ENCODE peak calls at places on chromosomes 12 and 14, in five cellular contexts. B, R, V, K and N are unnamed samples.

GRCh38 chr14:34548472-34548981 is 9.0 kb upstream of the EAPP start:
- DNase-seq in B (no peak), R (no peak), V (no peak), K (no peak), N (no peak)

GRCh38 chr12:51430196-51430895 is 5.7 kb downstream of the SLC4A8 start:
- DNase-seq in B (no peak), R (no peak), V (no peak), K (no peak), N (no peak)

GRCh38 chr14:60944206-60944605 is 36.7 kb downstream of the TRMT5 start:
- DNase-seq in B (no peak), R (no peak), V (peak), K (no peak), N (no peak)

GRCh38 chr14:106879241-106879640 is 1352.9 kb downstream of the TMEM121 start:
- DNase-seq in B (no peak), R (peak), V (no peak), K (no peak), N (no peak)

GRCh38 chr12:120760349-120761245 is 35.0 kb downstream of the ACADS start:
- DNase-seq in B (no peak), R (no peak), V (no peak), K (no peak), N (no peak)

GRCh38 chr12:53624453-53624852 is 1.7 kb downstream of the ATF7 start:
- DNase-seq in B (no peak), R (no peak), V (no peak), K (peak), N (no peak)

GRCh38 chr12:130788515-130788914 is 50.5 kb downstream of the STX2 start:
- DNase-seq in B (no peak), R (no peak), V (peak), K (no peak), N (peak)

GRCh38 chr12:110600254-110600653 is 13.7 kb upstream of the TCTN1 start:
- DNase-seq in B (no peak), R (no peak), V (no peak), K (peak), N (no peak)

GRCh38 chr12:6186114-6186827 is 13.9 kb upstream of the CD9 start:
- DNase-seq in B (no peak), R (no peak), V (no peak), K (no peak), N (no peak)

GRCh38 chr12:118402251-118402650 is 25.9 kb downstream of the SUDS3 start:
- DNase-seq in B (peak), R (no peak), V (no peak), K (peak), N (no peak)

GRCh38 chr12:19130224-19131019 is 889 bp downstream of the PLEKHA5 start:
- DNase-seq in B (peak), R (no peak), V (peak), K (no peak), N (peak)

GRCh38 chr12:107310621-107311020 is 217.3 kb upstream of the CRY1 start:
- DNase-seq in B (no peak), R (no peak), V (no peak), K (no peak), N (no peak)

GRCh38 chr12:45191239-45191638 is 24.7 kb upstream of the ANO6 start:
- DNase-seq in B (no peak), R (no peak), V (no peak), K (peak), N (no peak)

GRCh38 chr12:54417712-54418440 is 1.2 kb downstream of the ITGA5 start:
- DNase-seq in B (no peak), R (no peak), V (peak), K (no peak), N (peak)

GRCh38 chr12:71128191-71128590 is 29.6 kb downstream of the TSPAN8 start:
- DNase-seq in B (no peak), R (no peak), V (peak), K (no peak), N (no peak)

GRCh38 chr12:124388679-124389536 is 94.0 kb downstream of the RFLNA start:
- DNase-seq in B (peak), R (peak), V (peak), K (peak), N (peak)

GRCh38 chr12:571795-572531 is 91.3 kb downstream of the NINJ2 start:
- DNase-seq in B (peak), R (no peak), V (no peak), K (no peak), N (peak)

GRCh38 chr12:57089259-57090245 is 638 bp downstream of the NAB2 start:
- DNase-seq in B (no peak), R (no peak), V (peak), K (peak), N (peak)

GRCh38 chr12:56521590-56522371 is at the start of gene RBMS2:
- DNase-seq in B (peak), R (peak), V (peak), K (peak), N (peak)

GRCh38 chr14:88005978-88006851 is 1.3 kb downstream of the GPR65 start:
- DNase-seq in B (no peak), R (peak), V (no peak), K (no peak), N (no peak)

GRCh38 chr12:91633206-91633605 is 450.6 kb upstream of the DCN start:
- DNase-seq in B (no peak), R (no peak), V (no peak), K (no peak), N (no peak)

GRCh38 chr12:104694711-104695110 is 238.0 kb downstream of the CHST11 start:
- DNase-seq in B (no peak), R (no peak), V (no peak), K (no peak), N (peak)

GRCh38 chr12:122355702-122356101 is 66.8 kb downstream of the CLIP1 start:
- DNase-seq in B (no peak), R (no peak), V (no peak), K (no peak), N (peak)

GRCh38 chr12:102527256-102527720 is 46.9 kb upstream of the IGF1 start:
- DNase-seq in B (no peak), R (no peak), V (no peak), K (peak), N (no peak)

GRCh38 chr12:106112094-106112822 is 26.5 kb downstream of the NUAK1 start:
- DNase-seq in B (no peak), R (no peak), V (no peak), K (no peak), N (peak)

GRCh38 chr12:85781751-85782150 is 54.5 kb downstream of the RASSF9 start:
- DNase-seq in B (no peak), R (no peak), V (no peak), K (no peak), N (no peak)

GRCh38 chr12:1339608-1340319 is 254.6 kb downstream of the FBXL14 start:
- DNase-seq in B (no peak), R (no peak), V (no peak), K (no peak), N (no peak)

GRCh38 chr12:18262514-18262913 is 1.2 kb downstream of the PIK3C2G start:
- DNase-seq in B (no peak), R (no peak), V (no peak), K (no peak), N (no peak)

GRCh38 chr12:31959701-31960391 is 631 bp downstream of the RESF1 start:
- DNase-seq in B (peak), R (peak), V (peak), K (peak), N (no peak)

GRCh38 chr14:50688875-50689274 is 20.8 kb upstream of the SAV1 start:
- DNase-seq in B (no peak), R (no peak), V (no peak), K (no peak), N (peak)

GRCh38 chr14:49306152-49306751 is 279.9 kb downstream of the RPS29 start:
- DNase-seq in B (no peak), R (no peak), V (peak), K (peak), N (no peak)